ENCODE peak calls at places on chromosomes 3 and 15, in eight cellular contexts. T is endodermal cell, K is body of pancreas, P is OCI-LY7, B is heart right ventricle, I is spleen, Q is A673, E is colonic mucosa. R is an unnamed sample. For H3K9me3, the result is how much of the 10 kb centered on the place peaks cover.

GRCh38 chr3:50591196-50591741 is 20.3 kb downstream of the CISH start:
- DNase-seq in T (no peak), K (no peak), P (no peak), B (no peak), I (peak), Q (no peak), E (no peak), R (no peak)

GRCh38 chr3:45690331-45691035 is 1.3 kb downstream of the SACM1L start:
- DNase-seq in T (no peak), K (no peak), P (peak), B (no peak), I (no peak), Q (no peak), E (no peak), R (no peak)

GRCh38 chr3:100703865-100704264 is 5.4 kb upstream of the TFG start:
- DNase-seq in T (no peak), K (no peak), P (no peak), B (no peak), I (no peak), Q (no peak), E (no peak), R (no peak)

GRCh38 chr3:158350971-158351370 is 220.0 kb upstream of the MLF1 start:
- DNase-seq in T (no peak), K (no peak), P (peak), B (no peak), I (no peak), Q (no peak), E (no peak), R (no peak)

GRCh38 chr3:117407317-117407716 is 697.7 kb downstream of the TUSC7 start:
- DNase-seq in T (no peak), K (no peak), P (no peak), B (no peak), I (no peak), Q (peak), E (no peak), R (peak)

GRCh38 chr3:193910886-193911738 is 224.8 kb upstream of the HES1 start:
- DNase-seq in T (no peak), K (no peak), P (no peak), B (no peak), I (no peak), Q (no peak), E (no peak), R (peak)

GRCh38 chr3:143676742-143677141 is 171.5 kb downstream of the SLC9A9 start:
- DNase-seq in T (no peak), K (no peak), P (no peak), B (no peak), I (no peak), Q (no peak), E (no peak), R (no peak)

GRCh38 chr3:8352475-8352874 is 149.1 kb upstream of the LMCD1 start:
- DNase-seq in T (no peak), K (no peak), P (no peak), B (no peak), I (no peak), Q (no peak), E (no peak), R (no peak)

GRCh38 chr3:43956945-43957344 is 266.2 kb downstream of the ABHD5 start:
- DNase-seq in T (no peak), K (no peak), P (no peak), B (no peak), I (no peak), Q (no peak), E (no peak), R (no peak)

GRCh38 chr15:92525758-92526245 is 129.8 kb downstream of the FAM174B start:
- DNase-seq in T (no peak), K (no peak), P (no peak), B (no peak), I (no peak), Q (no peak), E (no peak), R (no peak)

GRCh38 chr15:85280203-85280602 is 100.2 kb upstream of the AKAP13 start:
- DNase-seq in T (no peak), K (no peak), P (no peak), B (no peak), I (no peak), Q (no peak), E (no peak), R (no peak)

GRCh38 chr3:112375117-112375516 is 42.2 kb downstream of the CD200 start:
- DNase-seq in T (no peak), K (no peak), P (no peak), B (no peak), I (no peak), Q (no peak), E (no peak), R (no peak)

GRCh38 chr3:7144696-7145308 is 283.9 kb downstream of the GRM7 start:
- DNase-seq in T (peak), K (no peak), P (peak), B (no peak), I (no peak), Q (peak), E (no peak), R (peak)

GRCh38 chr15:56832125-56832524 is 86.3 kb upstream of the TCF12 start:
- DNase-seq in T (no peak), K (peak), P (no peak), B (peak), I (no peak), Q (no peak), E (peak), R (peak)

GRCh38 chr3:141336672-141337522 is 31.4 kb upstream of the ZBTB38 start:
- DNase-seq in T (no peak), K (no peak), P (peak), B (no peak), I (no peak), Q (no peak), E (no peak), R (peak)

GRCh38 chr3:52331091-52331490 is 15.0 kb downstream of the DNAH1 start:
- DNase-seq in T (no peak), K (no peak), P (no peak), B (no peak), I (no peak), Q (no peak), E (no peak), R (no peak)

GRCh38 chr3:138351916-138352555 is 3.7 kb downstream of the MRAS start:
- DNase-seq in T (no peak), K (no peak), P (no peak), B (peak), I (no peak), Q (no peak), E (no peak), R (no peak)

GRCh38 chr3:172156309-172156998 is 117.1 kb downstream of the FNDC3B start:
- DNase-seq in T (peak), K (peak), P (no peak), B (no peak), I (no peak), Q (no peak), E (no peak), R (no peak)

GRCh38 chr15:66841953-66842681 is 140.1 kb downstream of the SMAD6 start:
- DNase-seq in T (peak), K (peak), P (no peak), B (peak), I (peak), Q (no peak), E (peak), R (peak)

GRCh38 chr3:133475245-133476010 is 75.6 kb downstream of the BFSP2 start:
- DNase-seq in T (no peak), K (no peak), P (peak), B (no peak), I (no peak), Q (no peak), E (no peak), R (no peak)

GRCh38 chr3:194304186-194304917 is 46.8 kb downstream of the CPN2 start:
- DNase-seq in T (peak), K (no peak), P (no peak), B (no peak), I (peak), Q (no peak), E (no peak), R (no peak)

GRCh38 chr3:72231439-72232196 is 446.7 kb upstream of the PROK2 start:
- DNase-seq in T (no peak), K (no peak), P (no peak), B (no peak), I (no peak), Q (no peak), E (no peak), R (no peak)

GRCh38 chr3:14538451-14539088 is 1.6 kb downstream of the GRIP2 start:
- DNase-seq in T (no peak), K (no peak), P (no peak), B (no peak), I (peak), Q (no peak), E (no peak), R (no peak)

GRCh38 chr3:56762718-56763117 is 39.0 kb downstream of the ARHGEF3 start:
- DNase-seq in T (no peak), K (no peak), P (no peak), B (no peak), I (no peak), Q (no peak), E (no peak), R (no peak)

GRCh38 chr3:161163297-161163696 is 57.8 kb upstream of the NMD3 start:
- DNase-seq in T (no peak), K (no peak), P (no peak), B (no peak), I (no peak), Q (peak), E (no peak), R (peak)

GRCh38 chr3:169764164-169764452 is 752 bp downstream of the TERC start:
- DNase-seq in T (no peak), K (no peak), P (peak), B (no peak), I (no peak), Q (peak), E (no peak), R (no peak)

GRCh38 chr3:50139308-50139707 is 15.8 kb upstream of the SEMA3F start:
- DNase-seq in T (peak), K (no peak), P (no peak), B (no peak), I (no peak), Q (no peak), E (no peak), R (no peak)

GRCh38 chr3:55185380-55185779 is 257.5 kb upstream of the LRTM1 start:
- DNase-seq in T (no peak), K (no peak), P (no peak), B (no peak), I (no peak), Q (no peak), E (no peak), R (no peak)

GRCh38 chr15:60000113-60000823 is 3.8 kb upstream of the FOXB1 start:
- DNase-seq in T (peak), K (no peak), P (no peak), B (no peak), I (no peak), Q (no peak), E (no peak), R (no peak)

GRCh38 chr3:105496343-105496742 is 129.6 kb downstream of the ALCAM start:
- DNase-seq in T (no peak), K (no peak), P (no peak), B (no peak), I (no peak), Q (no peak), E (no peak), R (no peak)

GRCh38 chr3:11641316-11641682 is 2.4 kb downstream of the VGLL4 start:
- DNase-seq in T (no peak), K (no peak), P (no peak), B (no peak), I (no peak), Q (no peak), E (no peak), R (no peak)

GRCh38 chr15:70271422-70272088 is 173.8 kb upstream of the TLE3 start:
- DNase-seq in T (peak), K (no peak), P (no peak), B (no peak), I (peak), Q (peak), E (no peak), R (peak)

GRCh38 chr15:99141943-99142342 is 37.1 kb downstream of the SYNM start:
- DNase-seq in T (peak), K (no peak), P (no peak), B (no peak), I (no peak), Q (no peak), E (no peak), R (no peak)

GRCh38 chr3:25594007-25594502 is 70.7 kb downstream of the TOP2B start:
- DNase-seq in T (peak), K (no peak), P (peak), B (peak), I (no peak), Q (peak), E (no peak), R (peak)

GRCh38 chr3:195806916-195807231 is 4.9 kb downstream of the MUC4 start:
- DNase-seq in T (no peak), K (no peak), P (no peak), B (no peak), I (no peak), Q (no peak), E (peak), R (no peak)

GRCh38 chr3:138942861-138943623 is 3.9 kb downstream of the FOXL2 start:
- DNase-seq in T (peak), K (peak), P (no peak), B (no peak), I (no peak), Q (no peak), E (no peak), R (no peak)

GRCh38 chr3:141845407-141846049 is 30.9 kb upstream of the ATP1B3 start:
- DNase-seq in T (peak), K (no peak), P (peak), B (no peak), I (no peak), Q (peak), E (peak), R (no peak)

GRCh38 chr3:29285356-29286070 is 4.6 kb downstream of the RBMS3 start:
- DNase-seq in T (no peak), K (no peak), P (no peak), B (no peak), I (no peak), Q (peak), E (no peak), R (peak)

GRCh38 chr3:29283297-29283681 is 2.4 kb downstream of the RBMS3 start:
- DNase-seq in T (no peak), K (no peak), P (no peak), B (no peak), I (no peak), Q (no peak), E (no peak), R (no peak)

GRCh38 chr3:29282431-29283296 is 1.8 kb downstream of the RBMS3 start:
- DNase-seq in T (peak), K (no peak), P (no peak), B (no peak), I (no peak), Q (peak), E (no peak), R (peak)

GRCh38 chr3:29283739-29284138 is 2.9 kb downstream of the RBMS3 start:
- DNase-seq in T (no peak), K (no peak), P (no peak), B (no peak), I (no peak), Q (no peak), E (no peak), R (no peak)

DNA sequence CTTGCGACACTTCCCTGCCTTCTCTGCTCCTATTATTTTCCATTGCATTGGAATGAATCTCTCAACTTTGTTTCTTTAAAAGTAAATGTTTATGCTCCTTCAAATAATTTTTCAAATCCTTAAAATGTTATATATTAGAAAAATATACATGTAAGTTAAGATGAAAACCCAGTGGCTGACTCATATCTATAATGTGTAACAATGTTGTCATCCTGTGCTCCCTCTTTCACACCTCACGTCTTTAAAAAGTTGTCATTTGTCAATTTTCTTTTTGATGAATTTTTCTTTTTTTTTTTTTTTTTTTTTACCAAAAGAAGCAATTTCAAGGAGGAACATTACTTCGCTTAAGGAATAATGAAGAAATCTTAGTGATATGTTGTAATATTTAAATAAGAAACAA is 3.7 kb downstream of the RBMS3 start:
- DNase-seq in T (no peak), K (no peak), P (no peak), B (no peak), I (no peak), Q (no peak), E (no peak), R (no peak)
- H3K4me3 ChIP-seq in T (no peak), K (no peak), P (no peak), B (peak), I (peak), Q (peak), E (no peak), R (peak)

GRCh38 chr15:24075420-24076089 is 388.4 kb upstream of the NDN start:
- DNase-seq in T (no peak), K (no peak), P (no peak), B (no peak), I (no peak), Q (no peak), E (no peak), R (peak)
- H3K9me3 ChIP-seq in T (half or more), K (under half), P (under half), B (under half), I (under half), Q (under half), E (under half), R (under half)

DNA sequence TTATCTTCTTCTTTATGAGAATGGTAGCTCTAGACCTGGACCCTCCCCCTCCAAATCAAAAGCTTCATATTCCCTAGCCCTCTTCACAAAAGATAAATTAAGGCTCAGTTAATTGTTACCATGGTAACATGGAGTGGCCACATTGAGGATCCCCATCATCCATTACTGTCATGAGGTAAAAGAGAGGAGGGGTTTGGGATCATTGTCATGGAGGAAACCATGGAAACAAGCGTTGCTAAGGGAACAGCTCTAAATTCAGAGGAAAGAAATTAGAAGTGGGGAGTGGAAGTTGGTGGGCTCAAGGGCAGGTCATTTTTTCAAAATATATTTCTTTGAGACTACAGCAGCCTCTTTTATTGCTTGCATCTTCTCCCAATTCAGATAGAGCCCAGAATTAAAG is 11.8 kb upstream of the AEN start:
- DNase-seq in T (no peak), K (no peak), P (no peak), B (no peak), I (no peak), Q (no peak), E (no peak), R (no peak)
- H3K4me3 ChIP-seq in T (no peak), K (no peak), P (no peak), B (no peak), I (no peak), Q (no peak), E (no peak), R (no peak)

DNA sequence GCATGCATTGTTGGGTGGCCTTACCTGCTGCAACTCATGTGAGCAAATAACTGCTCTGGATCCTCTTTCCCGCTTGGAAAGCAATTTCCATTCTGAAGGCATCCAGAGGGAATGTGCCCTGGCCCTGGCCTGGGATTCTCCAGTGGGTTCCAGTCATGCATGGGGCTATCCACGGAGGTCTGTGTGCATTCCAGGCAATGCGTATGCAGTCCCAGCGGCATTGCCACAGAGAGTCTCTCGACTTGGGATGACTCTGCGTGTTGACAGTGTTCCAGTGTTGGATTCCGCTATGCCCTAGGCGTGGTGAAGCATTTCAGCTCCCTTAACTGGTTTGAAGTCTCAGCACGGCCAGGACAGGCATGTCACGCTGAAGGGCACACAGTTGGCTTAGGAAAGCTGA is 113.9 kb downstream of the SNRPN start:
- DNase-seq in T (no peak), K (no peak), P (no peak), B (no peak), I (no peak), Q (no peak), E (no peak), R (no peak)
- H3K9me3 ChIP-seq in T (half or more), K (under half), P (under half), B (half or more), I (half or more), Q (half or more), E (under half), R (half or more)

DNA sequence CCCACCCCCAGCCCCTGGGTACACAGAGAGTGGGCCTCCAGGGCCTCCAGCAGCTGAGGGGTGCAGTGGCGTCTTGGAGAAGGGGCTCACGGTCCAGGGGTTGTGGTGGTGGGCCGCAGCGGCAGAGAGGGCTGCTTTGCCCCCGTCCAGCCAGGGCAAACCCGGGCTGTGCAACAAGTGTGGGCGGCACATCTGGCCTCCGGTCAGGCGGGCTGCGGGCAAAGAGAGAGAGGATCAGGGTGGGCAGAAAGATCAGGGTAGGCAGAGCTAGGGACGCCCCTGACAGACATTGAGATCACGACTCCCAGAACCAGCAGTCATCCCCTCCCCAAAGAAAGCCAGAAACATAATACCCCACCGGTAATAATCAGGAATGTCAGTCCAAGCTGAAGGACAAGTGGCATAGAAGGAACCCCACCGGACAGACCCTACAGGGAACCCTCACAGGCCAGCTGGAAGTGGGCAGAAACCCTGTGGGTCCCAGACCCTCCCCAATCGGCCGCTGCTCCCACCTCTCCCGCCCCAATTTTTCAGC is 6.8 kb downstream of the GATA2 start:
- DNase-seq in T (no peak), K (no peak), P (no peak), B (no peak), I (no peak), Q (no peak), E (no peak), R (no peak)
- H3K4me3 ChIP-seq in T (peak), K (no peak), P (no peak), B (peak), I (peak), Q (peak), E (peak), R (peak)

GRCh38 chr15:27714675-27715074 is 384.4 kb downstream of the OCA2 start:
- DNase-seq in T (peak), K (no peak), P (no peak), B (no peak), I (no peak), Q (no peak), E (no peak), R (no peak)
- H3K9me3 ChIP-seq in T (under half), K (under half), P (under half), B (under half), I (half or more), Q (half or more), E (under half), R (under half)